ENCODE peak calls at places on chromosomes 11 and 22, in seven cellular contexts. One of them, this sample, is unnamed.

GRCh38 chr11:44711772-44712608 is 14.8 kb upstream of the TSPAN18 start:
- DNase-seq in endothelial cell of umbilical vein: no peak
- DNase-seq in astrocyte: no peak
- DNase-seq in H9: peak
- DNase-seq in adipocyte: no peak
- DNase-seq in mesenchymal stem cell: no peak
- DNase-seq in colonic mucosa: no peak
- DNase-seq in this sample: no peak

GRCh38 chr11:75487366-75487765 is 38.4 kb downstream of the GDPD5 start:
- DNase-seq in endothelial cell of umbilical vein: no peak
- DNase-seq in adipocyte: no peak
- DNase-seq in colonic mucosa: no peak
- DNase-seq in H9: no peak
- DNase-seq in astrocyte: no peak
- DNase-seq in mesenchymal stem cell: no peak
- DNase-seq in this sample: no peak

GRCh38 chr11:10600570-10601248 is 32.2 kb upstream of the LYVE1 start:
- DNase-seq in colonic mucosa: peak
- DNase-seq in mesenchymal stem cell: no peak
- DNase-seq in astrocyte: no peak
- DNase-seq in adipocyte: no peak
- DNase-seq in endothelial cell of umbilical vein: peak
- DNase-seq in H9: no peak
- DNase-seq in this sample: no peak

GRCh38 chr11:2569731-2570210 is 125.0 kb downstream of the KCNQ1 start:
- DNase-seq in adipocyte: no peak
- DNase-seq in H9: no peak
- DNase-seq in endothelial cell of umbilical vein: no peak
- DNase-seq in mesenchymal stem cell: no peak
- DNase-seq in astrocyte: no peak
- DNase-seq in colonic mucosa: no peak
- DNase-seq in this sample: no peak

GRCh38 chr11:78202733-78203167 is 14.0 kb downstream of the USP35 start:
- DNase-seq in H9: no peak
- DNase-seq in colonic mucosa: no peak
- DNase-seq in astrocyte: no peak
- DNase-seq in endothelial cell of umbilical vein: no peak
- DNase-seq in mesenchymal stem cell: no peak
- DNase-seq in adipocyte: no peak
- DNase-seq in this sample: no peak

GRCh38 chr22:26770624-26771023 is 113.2 kb downstream of the MIAT start:
- DNase-seq in colonic mucosa: no peak
- DNase-seq in astrocyte: peak
- DNase-seq in mesenchymal stem cell: peak
- DNase-seq in adipocyte: peak
- DNase-seq in endothelial cell of umbilical vein: no peak
- DNase-seq in H9: no peak
- DNase-seq in this sample: peak

GRCh38 chr11:2877474-2877873 is 8.1 kb downstream of the CDKN1C start:
- DNase-seq in H9: no peak
- DNase-seq in mesenchymal stem cell: no peak
- DNase-seq in colonic mucosa: no peak
- DNase-seq in endothelial cell of umbilical vein: no peak
- DNase-seq in adipocyte: no peak
- DNase-seq in astrocyte: no peak
- DNase-seq in this sample: no peak

GRCh38 chr22:38315801-38316339 is 1.4 kb downstream of the CSNK1E start:
- DNase-seq in H9: no peak
- DNase-seq in colonic mucosa: no peak
- DNase-seq in endothelial cell of umbilical vein: no peak
- DNase-seq in mesenchymal stem cell: no peak
- DNase-seq in adipocyte: peak
- DNase-seq in astrocyte: no peak
- DNase-seq in this sample: no peak

GRCh38 chr11:75700940-75701339 is 16.7 kb upstream of the MOGAT2 start:
- DNase-seq in adipocyte: no peak
- DNase-seq in endothelial cell of umbilical vein: no peak
- DNase-seq in mesenchymal stem cell: no peak
- DNase-seq in H9: no peak
- DNase-seq in astrocyte: no peak
- DNase-seq in colonic mucosa: no peak
- DNase-seq in this sample: no peak

GRCh38 chr11:57500526-57500925 is 15.0 kb downstream of the SLC43A1 start:
- DNase-seq in colonic mucosa: no peak
- DNase-seq in mesenchymal stem cell: no peak
- DNase-seq in adipocyte: no peak
- DNase-seq in H9: no peak
- DNase-seq in astrocyte: no peak
- DNase-seq in endothelial cell of umbilical vein: no peak
- DNase-seq in this sample: no peak

GRCh38 chr11:70466154-70466553 is 67.8 kb downstream of the CTTN start:
- DNase-seq in adipocyte: no peak
- DNase-seq in endothelial cell of umbilical vein: no peak
- DNase-seq in astrocyte: no peak
- DNase-seq in H9: no peak
- DNase-seq in colonic mucosa: no peak
- DNase-seq in mesenchymal stem cell: peak
- DNase-seq in this sample: no peak

GRCh38 chr11:21144556-21144955 is 475.2 kb downstream of the NELL1 start:
- DNase-seq in mesenchymal stem cell: no peak
- DNase-seq in H9: no peak
- DNase-seq in endothelial cell of umbilical vein: no peak
- DNase-seq in adipocyte: no peak
- DNase-seq in colonic mucosa: no peak
- DNase-seq in astrocyte: no peak
- DNase-seq in this sample: no peak

GRCh38 chr11:45180888-45181594 is 34.6 kb downstream of the PRDM11 start:
- DNase-seq in adipocyte: peak
- DNase-seq in colonic mucosa: peak
- DNase-seq in H9: peak
- DNase-seq in astrocyte: peak
- DNase-seq in mesenchymal stem cell: peak
- DNase-seq in endothelial cell of umbilical vein: peak
- DNase-seq in this sample: peak

GRCh38 chr22:44668190-44668885 is 33.7 kb upstream of the PRR5 start:
- DNase-seq in H9: peak
- DNase-seq in astrocyte: no peak
- DNase-seq in colonic mucosa: no peak
- DNase-seq in adipocyte: peak
- DNase-seq in endothelial cell of umbilical vein: no peak
- DNase-seq in mesenchymal stem cell: no peak
- DNase-seq in this sample: no peak

GRCh38 chr11:78766997-78767396 is 192.3 kb upstream of the NARS2 start:
- DNase-seq in H9: no peak
- DNase-seq in mesenchymal stem cell: no peak
- DNase-seq in adipocyte: no peak
- DNase-seq in colonic mucosa: no peak
- DNase-seq in endothelial cell of umbilical vein: no peak
- DNase-seq in astrocyte: no peak
- DNase-seq in this sample: no peak

GRCh38 chr11:78039919-78040671 is 17.0 kb upstream of the KCTD14 start:
- DNase-seq in endothelial cell of umbilical vein: peak
- DNase-seq in H9: no peak
- DNase-seq in astrocyte: peak
- DNase-seq in adipocyte: peak
- DNase-seq in mesenchymal stem cell: peak
- DNase-seq in colonic mucosa: peak
- DNase-seq in this sample: peak

GRCh38 chr11:118938491-118939411 is 13.0 kb upstream of the BCL9L start:
- DNase-seq in H9: no peak
- DNase-seq in astrocyte: peak
- DNase-seq in colonic mucosa: no peak
- DNase-seq in endothelial cell of umbilical vein: no peak
- DNase-seq in adipocyte: peak
- DNase-seq in mesenchymal stem cell: peak
- DNase-seq in this sample: peak

GRCh38 chr11:118364956-118365615 is 5.7 kb downstream of the UBE4A start:
- DNase-seq in mesenchymal stem cell: no peak
- DNase-seq in astrocyte: no peak
- DNase-seq in adipocyte: no peak
- DNase-seq in endothelial cell of umbilical vein: no peak
- DNase-seq in H9: no peak
- DNase-seq in colonic mucosa: no peak
- DNase-seq in this sample: no peak

GRCh38 chr11:77202941-77203900 is 75.2 kb downstream of the MYO7A start:
- DNase-seq in mesenchymal stem cell: no peak
- DNase-seq in adipocyte: no peak
- DNase-seq in colonic mucosa: no peak
- DNase-seq in astrocyte: no peak
- DNase-seq in H9: peak
- DNase-seq in endothelial cell of umbilical vein: no peak
- DNase-seq in this sample: no peak

GRCh38 chr22:25350551-25350971 is 131.1 kb downstream of the CRYBB2 start:
- DNase-seq in H9: peak
- DNase-seq in adipocyte: no peak
- DNase-seq in colonic mucosa: no peak
- DNase-seq in endothelial cell of umbilical vein: no peak
- DNase-seq in mesenchymal stem cell: no peak
- DNase-seq in astrocyte: no peak
- DNase-seq in this sample: no peak

DNA sequence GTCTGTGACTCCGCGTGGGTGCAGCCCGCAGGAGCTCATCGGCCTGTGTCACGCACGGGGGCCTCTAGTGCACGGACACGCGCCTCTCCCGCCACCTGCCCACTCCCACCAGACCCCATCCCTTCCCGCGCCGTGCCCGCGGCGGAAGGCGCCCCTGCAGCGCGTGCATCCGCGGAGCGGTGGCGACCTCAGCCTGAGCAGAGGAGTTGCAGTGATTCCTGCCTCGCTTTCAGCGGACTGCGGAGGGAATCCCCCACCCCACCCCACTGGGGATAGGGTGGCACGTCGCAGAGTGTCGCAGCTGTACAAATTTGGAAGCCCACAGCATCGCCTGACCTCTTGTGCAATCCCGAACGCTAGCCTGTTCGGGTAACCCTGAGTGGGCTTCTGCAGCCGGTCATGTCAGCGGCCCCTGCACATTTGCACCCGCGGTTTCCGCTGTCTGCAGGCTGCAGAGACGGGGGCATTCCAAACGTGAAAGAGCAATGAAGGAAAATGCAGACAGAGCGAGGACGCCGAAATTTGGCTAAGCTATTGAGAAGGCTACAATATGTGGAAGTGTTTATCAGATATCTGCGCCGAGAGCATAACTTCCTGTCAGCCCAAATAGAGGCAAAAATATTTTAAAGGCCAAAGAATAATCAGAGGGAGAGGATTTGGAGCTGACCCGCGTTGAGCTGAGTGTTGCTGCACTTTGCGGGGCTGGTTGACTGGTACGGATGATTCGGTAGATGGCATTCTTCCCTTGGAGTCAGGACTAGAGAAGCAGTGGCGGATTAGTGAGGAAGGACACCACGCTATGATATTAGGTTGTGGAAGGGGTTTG is 619 bp upstream of the ARHGAP20 start:
- DNase-seq in astrocyte: peak
- DNase-seq in H9: peak
- DNase-seq in colonic mucosa: peak
- DNase-seq in endothelial cell of umbilical vein: peak
- DNase-seq in mesenchymal stem cell: peak
- DNase-seq in adipocyte: peak
- DNase-seq in this sample: peak
- H3K9ac ChIP-seq in astrocyte: no peak
- H3K9ac ChIP-seq in H9: no peak
- H3K9ac ChIP-seq in colonic mucosa: peak
- H3K9ac ChIP-seq in endothelial cell of umbilical vein: no peak
- H3K9ac ChIP-seq in mesenchymal stem cell: peak
- H3K9ac ChIP-seq in adipocyte: peak
- H3K9ac ChIP-seq in this sample: no peak

GRCh38 chr22:32237021-32237420 is 18.1 kb downstream of the SLC5A4 start:
- DNase-seq in mesenchymal stem cell: no peak
- DNase-seq in adipocyte: no peak
- DNase-seq in astrocyte: no peak
- DNase-seq in H9: no peak
- DNase-seq in colonic mucosa: no peak
- DNase-seq in endothelial cell of umbilical vein: no peak
- DNase-seq in this sample: no peak
- H3K9ac ChIP-seq in mesenchymal stem cell: no peak
- H3K9ac ChIP-seq in adipocyte: no peak
- H3K9ac ChIP-seq in astrocyte: no peak
- H3K9ac ChIP-seq in H9: no peak
- H3K9ac ChIP-seq in colonic mucosa: no peak
- H3K9ac ChIP-seq in endothelial cell of umbilical vein: no peak
- H3K9ac ChIP-seq in this sample: no peak

GRCh38 chr11:114060402-114061052 is 1.0 kb downstream of the ZBTB16 start:
- DNase-seq in adipocyte: peak
- DNase-seq in mesenchymal stem cell: peak
- DNase-seq in astrocyte: no peak
- DNase-seq in H9: peak
- DNase-seq in colonic mucosa: peak
- DNase-seq in endothelial cell of umbilical vein: peak
- DNase-seq in this sample: peak
- H3K9ac ChIP-seq in adipocyte: peak
- H3K9ac ChIP-seq in mesenchymal stem cell: peak
- H3K9ac ChIP-seq in astrocyte: peak
- H3K9ac ChIP-seq in H9: no peak
- H3K9ac ChIP-seq in colonic mucosa: peak
- H3K9ac ChIP-seq in endothelial cell of umbilical vein: peak
- H3K9ac ChIP-seq in this sample: no peak

GRCh38 chr22:33842006-33842354 is 78.3 kb downstream of the LARGE1 start:
- DNase-seq in mesenchymal stem cell: no peak
- DNase-seq in adipocyte: no peak
- DNase-seq in endothelial cell of umbilical vein: no peak
- DNase-seq in colonic mucosa: no peak
- DNase-seq in astrocyte: no peak
- DNase-seq in H9: no peak
- DNase-seq in this sample: no peak
- H3K9ac ChIP-seq in mesenchymal stem cell: peak
- H3K9ac ChIP-seq in adipocyte: no peak
- H3K9ac ChIP-seq in endothelial cell of umbilical vein: no peak
- H3K9ac ChIP-seq in colonic mucosa: no peak
- H3K9ac ChIP-seq in astrocyte: no peak
- H3K9ac ChIP-seq in H9: no peak
- H3K9ac ChIP-seq in this sample: no peak

This sample was measured in mammary epithelial cell.